ENCODE peak calls at places on chromosomes 4 and X, in eight cellular contexts. One of them, this sample, is unnamed.

GRCh38 chrX:28997716-28998115 is 410.5 kb downstream of the IL1RAPL1 start:
- DNase-seq in tibial nerve: no peak
- DNase-seq in cardiac muscle cell: peak; percentile 21
- DNase-seq in neural progenitor cell: no peak
- DNase-seq in OCI-LY7: no peak
- DNase-seq in fibroblast of mammary gland: no peak
- DNase-seq in A549: no peak
- DNase-seq in heart left ventricle: peak; percentile 17
- DNase-seq in this sample: no peak

GRCh38 chrX:100731441-100732281 is at the start of gene SYTL4:
- DNase-seq in tibial nerve: peak; percentile 28
- DNase-seq in cardiac muscle cell: no peak
- DNase-seq in neural progenitor cell: peak; percentile 57
- DNase-seq in OCI-LY7: no peak
- DNase-seq in fibroblast of mammary gland: peak; percentile 9
- DNase-seq in A549: peak; percentile 49
- DNase-seq in heart left ventricle: no peak
- DNase-seq in this sample: no peak

GRCh38 chr4:25925486-25926201 is 11.6 kb downstream of the SMIM20 start:
- DNase-seq in tibial nerve: peak; percentile 35
- DNase-seq in cardiac muscle cell: peak; percentile 59
- DNase-seq in neural progenitor cell: peak; percentile 65
- DNase-seq in OCI-LY7: peak; percentile 59
- DNase-seq in fibroblast of mammary gland: peak; percentile 58
- DNase-seq in A549: peak; percentile 46
- DNase-seq in heart left ventricle: peak; percentile 44
- DNase-seq in this sample: peak; percentile 41

GRCh38 chrX:37905436-37906147 is 58.2 kb upstream of the DYNLT3 start:
- DNase-seq in tibial nerve: no peak
- DNase-seq in cardiac muscle cell: peak; percentile 28
- DNase-seq in neural progenitor cell: peak; percentile 69
- DNase-seq in OCI-LY7: no peak
- DNase-seq in fibroblast of mammary gland: peak; percentile 10
- DNase-seq in A549: peak; percentile 10
- DNase-seq in heart left ventricle: peak; percentile 8
- DNase-seq in this sample: peak; percentile 0

GRCh38 chr4:121738780-121739547 is 26.0 kb downstream of the SMIM43 start:
- DNase-seq in tibial nerve: no peak
- DNase-seq in cardiac muscle cell: peak; percentile 87
- DNase-seq in neural progenitor cell: no peak
- DNase-seq in OCI-LY7: no peak
- DNase-seq in fibroblast of mammary gland: peak; percentile 59
- DNase-seq in A549: no peak
- DNase-seq in heart left ventricle: peak; percentile 45
- DNase-seq in this sample: peak; percentile 84

GRCh38 chr4:84647307-84647884 is 64.5 kb downstream of the CDS1 start:
- DNase-seq in tibial nerve: no peak
- DNase-seq in cardiac muscle cell: peak; percentile 27
- DNase-seq in neural progenitor cell: peak; percentile 41
- DNase-seq in OCI-LY7: no peak
- DNase-seq in fibroblast of mammary gland: peak; percentile 82
- DNase-seq in A549: no peak
- DNase-seq in heart left ventricle: no peak
- DNase-seq in this sample: peak; percentile 4

GRCh38 chrX:116204947-116205346 is 34.4 kb downstream of the AGTR2 start:
- DNase-seq in tibial nerve: no peak
- DNase-seq in cardiac muscle cell: peak; percentile 36
- DNase-seq in neural progenitor cell: peak; percentile 35
- DNase-seq in OCI-LY7: peak; percentile 0
- DNase-seq in fibroblast of mammary gland: peak; percentile 26
- DNase-seq in A549: peak; percentile 0
- DNase-seq in heart left ventricle: no peak
- DNase-seq in this sample: peak; percentile 5

GRCh38 chr4:7712021-7712420 is 227.6 kb downstream of the AFAP1 start:
- DNase-seq in tibial nerve: no peak
- DNase-seq in cardiac muscle cell: no peak
- DNase-seq in neural progenitor cell: no peak
- DNase-seq in OCI-LY7: no peak
- DNase-seq in fibroblast of mammary gland: no peak
- DNase-seq in A549: no peak
- DNase-seq in heart left ventricle: no peak
- DNase-seq in this sample: no peak

GRCh38 chrX:7252013-7252610 is 104.2 kb upstream of the PUDP start:
- DNase-seq in tibial nerve: no peak
- DNase-seq in cardiac muscle cell: no peak
- DNase-seq in neural progenitor cell: no peak
- DNase-seq in OCI-LY7: no peak
- DNase-seq in fibroblast of mammary gland: no peak
- DNase-seq in A549: no peak
- DNase-seq in heart left ventricle: no peak
- DNase-seq in this sample: no peak

GRCh38 chrX:3697701-3698279 is 15.7 kb downstream of the PRKX start:
- DNase-seq in tibial nerve: peak; percentile 40
- DNase-seq in cardiac muscle cell: peak; percentile 52
- DNase-seq in neural progenitor cell: peak; percentile 77
- DNase-seq in OCI-LY7: no peak
- DNase-seq in fibroblast of mammary gland: peak; percentile 83
- DNase-seq in A549: no peak
- DNase-seq in heart left ventricle: peak; percentile 25
- DNase-seq in this sample: peak; percentile 48

GRCh38 chr4:142121951-142122350 is 485.6 kb downstream of the IL15 start:
- DNase-seq in tibial nerve: no peak
- DNase-seq in cardiac muscle cell: peak; percentile 31
- DNase-seq in neural progenitor cell: no peak
- DNase-seq in OCI-LY7: no peak
- DNase-seq in fibroblast of mammary gland: no peak
- DNase-seq in A549: no peak
- DNase-seq in heart left ventricle: no peak
- DNase-seq in this sample: peak; percentile 9

GRCh38 chr4:135281230-135281629 is 1079.6 kb upstream of the PABPC4L start:
- DNase-seq in tibial nerve: no peak
- DNase-seq in cardiac muscle cell: no peak
- DNase-seq in neural progenitor cell: no peak
- DNase-seq in OCI-LY7: no peak
- DNase-seq in fibroblast of mammary gland: no peak
- DNase-seq in A549: no peak
- DNase-seq in heart left ventricle: no peak
- DNase-seq in this sample: no peak

GRCh38 chr4:57094482-57095223 is 15.5 kb downstream of the IGFBP7 start:
- DNase-seq in tibial nerve: no peak
- DNase-seq in cardiac muscle cell: peak; percentile 64
- DNase-seq in neural progenitor cell: no peak
- DNase-seq in OCI-LY7: no peak
- DNase-seq in fibroblast of mammary gland: peak; percentile 75
- DNase-seq in A549: no peak
- DNase-seq in heart left ventricle: no peak
- DNase-seq in this sample: peak; percentile 58

GRCh38 chr4:67332627-67333026 is 212.7 kb downstream of the CENPC start:
- DNase-seq in tibial nerve: no peak
- DNase-seq in cardiac muscle cell: peak; percentile 18
- DNase-seq in neural progenitor cell: peak; percentile 27
- DNase-seq in OCI-LY7: peak; percentile 6
- DNase-seq in fibroblast of mammary gland: peak; percentile 2
- DNase-seq in A549: no peak
- DNase-seq in heart left ventricle: no peak
- DNase-seq in this sample: peak; percentile 2

GRCh38 chr4:153535735-153536494 is 69.8 kb downstream of the TMEM131L start:
- DNase-seq in tibial nerve: no peak
- DNase-seq in cardiac muscle cell: peak; percentile 38
- DNase-seq in neural progenitor cell: peak; percentile 39
- DNase-seq in OCI-LY7: no peak
- DNase-seq in fibroblast of mammary gland: no peak
- DNase-seq in A549: no peak
- DNase-seq in heart left ventricle: no peak
- DNase-seq in this sample: peak; percentile 62

GRCh38 chr4:16034010-16034829 is 49.6 kb downstream of the PROM1 start:
- DNase-seq in tibial nerve: no peak
- DNase-seq in cardiac muscle cell: peak; percentile 14
- DNase-seq in neural progenitor cell: no peak
- DNase-seq in OCI-LY7: no peak
- DNase-seq in fibroblast of mammary gland: no peak
- DNase-seq in A549: no peak
- DNase-seq in heart left ventricle: no peak
- DNase-seq in this sample: peak; percentile 65

GRCh38 chr4:6252051-6252450 is 17.6 kb upstream of the WFS1 start:
- DNase-seq in tibial nerve: no peak
- DNase-seq in cardiac muscle cell: no peak
- DNase-seq in neural progenitor cell: no peak
- DNase-seq in OCI-LY7: no peak
- DNase-seq in fibroblast of mammary gland: no peak
- DNase-seq in A549: no peak
- DNase-seq in heart left ventricle: no peak
- DNase-seq in this sample: no peak

GRCh38 chrX:55488559-55489314 is 911 bp downstream of the USP51 start:
- DNase-seq in tibial nerve: peak; percentile 52
- DNase-seq in cardiac muscle cell: peak; percentile 68
- DNase-seq in neural progenitor cell: peak; percentile 62
- DNase-seq in OCI-LY7: peak; percentile 64
- DNase-seq in fibroblast of mammary gland: peak; percentile 59
- DNase-seq in A549: peak; percentile 25
- DNase-seq in heart left ventricle: peak; percentile 70
- DNase-seq in this sample: peak; percentile 49

GRCh38 chr4:128225148-128225547 is 62.5 kb downstream of the PGRMC2 start:
- DNase-seq in tibial nerve: no peak
- DNase-seq in cardiac muscle cell: peak; percentile 60
- DNase-seq in neural progenitor cell: no peak
- DNase-seq in OCI-LY7: no peak
- DNase-seq in fibroblast of mammary gland: peak; percentile 24
- DNase-seq in A549: no peak
- DNase-seq in heart left ventricle: no peak
- DNase-seq in this sample: peak; percentile 93

DNA sequence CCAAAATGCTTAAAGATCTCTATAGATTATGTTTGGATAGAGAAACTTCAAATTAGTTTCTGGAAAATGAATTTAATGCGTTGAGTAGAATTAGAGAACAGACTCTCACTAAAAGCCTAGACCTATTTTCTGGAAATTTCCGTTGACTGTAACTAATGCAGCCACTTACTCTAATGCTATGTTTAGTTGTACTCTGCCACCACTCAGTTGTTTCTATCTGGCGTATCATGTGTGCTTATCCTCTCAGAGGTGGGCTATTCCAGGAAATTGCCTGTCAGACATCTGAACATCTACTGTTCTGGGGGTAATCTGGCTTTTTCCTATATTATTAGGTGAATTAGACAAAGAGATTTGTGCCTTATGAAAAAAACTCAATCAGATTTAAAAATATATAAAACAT is 347.1 kb upstream of the FSTL5 start:
- DNase-seq in tibial nerve: no peak
- DNase-seq in cardiac muscle cell: no peak
- DNase-seq in neural progenitor cell: no peak
- DNase-seq in OCI-LY7: no peak
- DNase-seq in fibroblast of mammary gland: no peak
- DNase-seq in A549: no peak
- DNase-seq in heart left ventricle: no peak
- DNase-seq in this sample: no peak
- H3K4me3 ChIP-seq in tibial nerve: no peak overlapping the region
- H3K4me3 ChIP-seq in cardiac muscle cell: no peak overlapping the region
- H3K4me3 ChIP-seq in neural progenitor cell: no peak overlapping the region
- H3K4me3 ChIP-seq in OCI-LY7: no peak overlapping the region
- H3K4me3 ChIP-seq in fibroblast of mammary gland: no peak overlapping the region
- H3K4me3 ChIP-seq in A549: no peak overlapping the region
- H3K4me3 ChIP-seq in heart left ventricle: no peak overlapping the region
- H3K4me3 ChIP-seq in this sample: no peak overlapping the region

DNA sequence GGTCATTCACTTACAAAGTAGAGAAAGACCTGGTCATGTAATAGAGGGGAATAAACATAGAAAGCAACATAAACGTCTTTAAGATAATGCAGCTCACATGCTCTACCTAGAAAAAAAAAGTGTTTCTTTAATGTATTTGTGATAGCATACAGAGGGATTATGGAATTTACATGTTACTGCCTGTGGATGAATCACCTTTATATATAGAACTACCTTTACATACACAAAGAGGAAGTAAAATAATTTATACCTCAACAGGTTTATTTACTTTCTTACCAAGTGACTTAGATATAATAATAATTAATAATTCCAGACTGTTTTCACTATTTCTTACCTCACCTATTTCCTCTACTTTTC is 81.5 kb downstream of the PPP3CA start:
- DNase-seq in tibial nerve: no peak
- DNase-seq in cardiac muscle cell: no peak
- DNase-seq in neural progenitor cell: no peak
- DNase-seq in OCI-LY7: no peak
- DNase-seq in fibroblast of mammary gland: no peak
- DNase-seq in A549: no peak
- DNase-seq in heart left ventricle: no peak
- DNase-seq in this sample: no peak
- TF ChIP-seq CTCF in tibial nerve: no peak
- TF ChIP-seq CTCF in cardiac muscle cell: no peak
- TF ChIP-seq CTCF in neural progenitor cell: no peak
- TF ChIP-seq CTCF in OCI-LY7: no peak
- TF ChIP-seq CTCF in fibroblast of mammary gland: no peak
- TF ChIP-seq CTCF in A549: no peak
- TF ChIP-seq CTCF in heart left ventricle: no peak
- TF ChIP-seq CTCF in this sample: no peak

DNA sequence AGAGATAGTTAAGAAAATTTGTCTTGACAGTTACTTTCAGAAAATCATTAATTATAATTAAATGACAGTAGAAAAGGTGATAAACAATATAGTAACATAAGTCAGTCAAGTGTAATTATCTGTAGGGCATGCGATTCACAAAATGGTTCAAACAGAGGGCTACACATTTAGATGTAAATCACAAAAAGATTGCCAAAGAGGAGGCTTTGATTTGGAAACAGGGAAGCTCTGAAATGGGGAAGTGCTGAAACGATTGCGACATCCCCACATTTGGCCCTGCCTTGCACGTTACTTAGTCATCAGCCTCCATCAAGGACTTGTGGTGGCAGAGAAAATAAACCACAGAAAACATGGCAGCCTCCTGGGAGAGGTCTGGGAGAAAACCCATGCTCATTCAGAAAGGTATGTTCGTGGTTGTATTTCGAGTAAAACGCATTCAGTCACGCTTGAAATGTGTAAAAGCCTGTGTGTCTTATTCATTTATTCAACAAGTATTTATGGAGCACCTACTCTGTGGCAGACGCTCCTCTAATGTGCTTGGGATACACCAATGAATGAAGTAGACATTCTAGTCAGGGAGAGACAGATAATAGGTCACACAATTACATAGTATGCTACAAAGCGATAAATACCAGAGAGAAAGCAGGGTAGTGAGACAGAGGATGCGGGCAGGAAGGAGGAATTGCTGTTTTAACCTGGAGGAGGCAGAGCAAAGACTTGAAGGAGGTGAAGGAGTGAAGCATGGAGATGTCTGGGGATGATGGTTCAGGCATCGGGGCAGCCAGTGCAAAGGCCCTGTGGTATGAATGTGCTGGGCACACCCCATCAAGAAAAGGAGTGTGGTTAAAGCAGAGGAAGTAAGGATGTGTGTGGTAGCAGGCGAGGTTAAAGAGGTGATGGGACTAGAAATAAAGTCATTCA is 7.8 kb downstream of the RBM47 start:
- DNase-seq in tibial nerve: peak; percentile 47
- DNase-seq in cardiac muscle cell: peak; percentile 99
- DNase-seq in neural progenitor cell: no peak
- DNase-seq in OCI-LY7: peak; percentile 65
- DNase-seq in fibroblast of mammary gland: peak; percentile 99
- DNase-seq in A549: peak; percentile 52
- DNase-seq in heart left ventricle: peak; percentile 48
- DNase-seq in this sample: peak; percentile 99
- H3K4me3 ChIP-seq in tibial nerve: no peak overlapping the region
- H3K4me3 ChIP-seq in cardiac muscle cell: no peak overlapping the region
- H3K4me3 ChIP-seq in neural progenitor cell: no peak overlapping the region
- H3K4me3 ChIP-seq in OCI-LY7: no peak overlapping the region
- H3K4me3 ChIP-seq in fibroblast of mammary gland: no peak overlapping the region
- H3K4me3 ChIP-seq in A549: peak overlapping the region; percentile 10
- H3K4me3 ChIP-seq in heart left ventricle: no peak overlapping the region
- H3K4me3 ChIP-seq in this sample: no peak overlapping the region

GRCh38 chrX:154450312-154450711 is 6.4 kb downstream of the FAM50A start:
- DNase-seq in tibial nerve: no peak
- DNase-seq in cardiac muscle cell: no peak
- DNase-seq in neural progenitor cell: no peak
- DNase-seq in OCI-LY7: no peak
- DNase-seq in fibroblast of mammary gland: no peak
- DNase-seq in A549: no peak
- DNase-seq in heart left ventricle: no peak
- DNase-seq in this sample: no peak
- TF ChIP-seq CTCF in tibial nerve: no peak
- TF ChIP-seq CTCF in cardiac muscle cell: no peak
- TF ChIP-seq CTCF in neural progenitor cell: no peak
- TF ChIP-seq CTCF in OCI-LY7: no peak
- TF ChIP-seq CTCF in fibroblast of mammary gland: no peak
- TF ChIP-seq CTCF in A549: no peak
- TF ChIP-seq CTCF in heart left ventricle: no peak
- TF ChIP-seq CTCF in this sample: no peak